ENCODE peak calls at places on chromosomes 2 and 18, in five cellular contexts. I is A673, N is fibroblast of pulmonary artery, Z is lower lobe of right lung, M is kidney epithelial cell. D is an unnamed sample.
A peak's percentile ranks its signal among the peaks of the same experiment; 100 is the strongest.

GRCh38 chr18:75546964-75547363 is 119.5 kb upstream of the SMIM21 start:
- DNase-seq in I (no peak), N (no peak), Z (no peak), M (no peak), D (no peak)

GRCh38 chr2:238287702-238288649 is at the start of gene PER2:
- DNase-seq in I (peak; percentile 56), N (peak; percentile 81), Z (peak; percentile 81), M (no peak), D (peak; percentile 30)

GRCh38 chr18:77106331-77106730 is 26.3 kb downstream of the MBP start:
- DNase-seq in I (no peak), N (peak; percentile 50), Z (no peak), M (no peak), D (no peak)

GRCh38 chr2:231674587-231675334 is 33.6 kb upstream of the PTMA start:
- DNase-seq in I (peak; percentile 75), N (peak; percentile 54), Z (peak; percentile 83), M (no peak), D (no peak)

GRCh38 chr18:61154866-61155265 is 178.4 kb upstream of the CDH20 start:
- DNase-seq in I (no peak), N (no peak), Z (no peak), M (no peak), D (no peak)

GRCh38 chr18:59008302-59008974 is 131.2 kb upstream of the SEC11C start:
- DNase-seq in I (peak; percentile 71), N (peak; percentile 86), Z (no peak), M (peak; percentile 51), D (no peak)

GRCh38 chr18:62979172-62979571 is 263.8 kb downstream of the PHLPP1 start:
- DNase-seq in I (no peak), N (peak; percentile 63), Z (peak; percentile 68), M (no peak), D (no peak)

GRCh38 chr18:68874361-68874760 is 76.5 kb downstream of the CCDC102B start:
- DNase-seq in I (no peak), N (peak; percentile 42), Z (no peak), M (no peak), D (no peak)

GRCh38 chr2:71277536-71278103 is 50.7 kb upstream of the PAIP2B start:
- DNase-seq in I (peak; percentile 65), N (peak; percentile 21), Z (peak; percentile 53), M (no peak), D (no peak)

GRCh38 chr18:59957957-59958356 is 58.2 kb downstream of the PMAIP1 start:
- DNase-seq in I (peak; percentile 57), N (peak; percentile 49), Z (no peak), M (peak; percentile 41), D (peak; percentile 69)

GRCh38 chr2:177771191-177771590 is 301.4 kb downstream of the PDE11A start:
- DNase-seq in I (no peak), N (no peak), Z (no peak), M (no peak), D (no peak)

GRCh38 chr18:3525870-3526420 is 76.0 kb downstream of the TGIF1 start:
- DNase-seq in I (peak; percentile 79), N (no peak), Z (no peak), M (no peak), D (no peak)

GRCh38 chr18:59056706-59057492 is 82.8 kb upstream of the SEC11C start:
- DNase-seq in I (peak; percentile 88), N (peak; percentile 87), Z (no peak), M (no peak), D (no peak)

GRCh38 chr18:40935423-40935822 is 1019.6 kb upstream of the PIK3C3 start:
- DNase-seq in I (peak; percentile 66), N (peak; percentile 52), Z (no peak), M (no peak), D (no peak)

GRCh38 chr18:13237073-13237472 is 18.5 kb downstream of the LDLRAD4 start:
- DNase-seq in I (no peak), N (no peak), Z (peak; percentile 24), M (no peak), D (no peak)

GRCh38 chr18:48814490-48815181 is 136.1 kb downstream of the SMAD7 start:
- DNase-seq in I (no peak), N (no peak), Z (peak; percentile 9), M (no peak), D (no peak)

GRCh38 chr2:121360566-121361300 is 75.7 kb upstream of the TFCP2L1 start:
- DNase-seq in I (no peak), N (peak; percentile 75), Z (peak; percentile 66), M (peak; percentile 48), D (no peak)

GRCh38 chr18:54671291-54671881 is 80.3 kb downstream of the DYNAP start:
- DNase-seq in I (peak; percentile 51), N (peak; percentile 63), Z (no peak), M (no peak), D (no peak)

GRCh38 chr2:18474690-18475089 is 85.8 kb downstream of the RDH14 start:
- DNase-seq in I (no peak), N (peak; percentile 20), Z (no peak), M (no peak), D (no peak)

GRCh38 chr2:180177534-180177933 is 170.4 kb upstream of the CWC22 start:
- DNase-seq in I (no peak), N (no peak), Z (no peak), M (no peak), D (no peak)

GRCh38 chr2:176085861-176086771 is 2.4 kb upstream of the EVX2 start:
- DNase-seq in I (peak; percentile 73), N (peak; percentile 37), Z (no peak), M (no peak), D (no peak)

GRCh38 chr2:108946442-108946841 is 42.6 kb downstream of the EDAR start:
- DNase-seq in I (no peak), N (no peak), Z (no peak), M (no peak), D (no peak)

GRCh38 chr2:207166349-207167128 is 791 bp upstream of the KLF7 start:
- DNase-seq in I (peak; percentile 81), N (peak; percentile 91), Z (peak; percentile 85), M (no peak), D (no peak)

GRCh38 chr2:158089322-158089721 is 12.4 kb upstream of the UPP2 start:
- DNase-seq in I (no peak), N (no peak), Z (no peak), M (no peak), D (no peak)

GRCh38 chr2:36861896-36862295 is 104.4 kb downstream of the STRN start:
- DNase-seq in I (no peak), N (no peak), Z (no peak), M (no peak), D (no peak)

GRCh38 chr2:240686460-240686859 is 3.8 kb upstream of the AQP12B start:
- DNase-seq in I (no peak), N (no peak), Z (no peak), M (no peak), D (no peak)

GRCh38 chr2:173752152-173752551 is 213.0 kb downstream of the SP3 start:
- DNase-seq in I (peak; percentile 28), N (peak; percentile 37), Z (no peak), M (no peak), D (no peak)

GRCh38 chr2:69977208-69977607 is 15.8 kb upstream of the ASPRV1 start:
- DNase-seq in I (no peak), N (no peak), Z (peak; percentile 59), M (no peak), D (no peak)

GRCh38 chr2:233399306-233400225 is 45.3 kb downstream of the DGKD start:
- DNase-seq in I (peak; percentile 35), N (no peak), Z (no peak), M (no peak), D (no peak)

GRCh38 chr2:240364582-240364960 is 70.9 kb upstream of the GPC1 start:
- DNase-seq in I (no peak), N (no peak), Z (peak; percentile 38), M (no peak), D (no peak)

GRCh38 chr2:25342372-25343186 is 854 bp upstream of the DNMT3A start:
- DNase-seq in I (peak; percentile 82), N (peak; percentile 84), Z (peak; percentile 87), M (no peak), D (peak; percentile 52)
- TF ChIP-seq CTCF in I (peak; percentile 85), N (peak; percentile 62), Z (peak; percentile 97), M (peak; percentile 90), D (peak; percentile 87)

DNA sequence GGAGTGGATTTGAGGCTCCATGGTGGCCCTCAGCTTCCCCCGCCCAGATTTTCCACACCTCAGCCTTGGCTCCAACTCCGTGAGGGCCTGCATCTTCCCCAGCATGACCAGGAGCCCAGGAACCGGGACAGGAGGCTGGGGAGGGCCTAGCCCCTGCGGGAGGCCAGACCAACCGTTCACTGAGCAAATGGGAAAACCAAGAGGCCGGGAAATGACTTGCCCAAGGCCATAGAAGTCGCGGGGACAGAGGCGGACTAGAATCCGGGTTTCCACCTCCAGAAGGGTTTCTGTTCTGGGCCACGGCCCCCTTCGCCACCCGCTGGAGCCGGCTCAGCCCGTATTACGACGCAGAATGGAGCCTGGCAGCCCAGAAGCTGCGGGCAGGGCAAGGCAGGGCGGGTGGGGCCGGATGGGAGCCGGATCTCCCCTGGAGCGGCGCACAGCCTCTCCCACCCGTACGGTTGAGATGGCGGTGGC is 7.9 kb upstream of the CRYBA2 start:
- DNase-seq in I (no peak), N (no peak), Z (no peak), M (no peak), D (no peak)
- H3K4me3 ChIP-seq in I (no peak overlapping the region), N (no peak overlapping the region), Z (peak overlapping the region; percentile 45), M (no peak overlapping the region), D (no peak overlapping the region)

GRCh38 chr2:219998714-219999227 is 371.3 kb downstream of the SLC4A3 start:
- DNase-seq in I (no peak), N (no peak), Z (no peak), M (no peak), D (no peak)
- TF ChIP-seq CTCF in I (peak; percentile 26), N (peak; percentile 6), Z (no peak), M (peak; percentile 13), D (peak; percentile 4)

GRCh38 chr2:5677133-5677532 is 15.1 kb upstream of the SOX11 start:
- DNase-seq in I (no peak), N (no peak), Z (no peak), M (no peak), D (no peak)

GRCh38 chr2:5672749-5673147 is 19.4 kb upstream of the SOX11 start:
- DNase-seq in I (no peak), N (no peak), Z (no peak), M (no peak), D (no peak)

GRCh38 chr2:5673148-5673860 is 18.9 kb upstream of the SOX11 start:
- DNase-seq in I (no peak), N (no peak), Z (no peak), M (no peak), D (no peak)

GRCh38 chr2:5668682-5669267 is 23.4 kb upstream of the SOX11 start:
- DNase-seq in I (peak; percentile 54), N (no peak), Z (no peak), M (no peak), D (no peak)

GRCh38 chr2:5673861-5674240 is 18.3 kb upstream of the SOX11 start:
- DNase-seq in I (peak; percentile 32), N (no peak), Z (no peak), M (no peak), D (no peak)
- H3K4me3 ChIP-seq in I (peak overlapping the region; percentile 24), N (no peak overlapping the region), Z (no peak overlapping the region), M (peak overlapping the region; percentile 37), D (peak overlapping the region; percentile 50)

GRCh38 chr18:12048010-12048826 is 45.4 kb upstream of the ANKRD62 start:
- DNase-seq in I (no peak), N (no peak), Z (no peak), M (peak; percentile 4), D (no peak)
- TF ChIP-seq CTCF in I (no peak), N (no peak), Z (no peak), M (no peak), D (no peak)

D was measured in retinal pigment epithelial cell.